ENCODE peak calls at places on chromosomes 13 and 19, in five cellular contexts. J is OCI-LY7, N is psoas muscle, W is ovary, G is left lung. K is an unnamed sample. For H3K4me1, the result is how much of the 10 kb centered on the place peaks cover.

GRCh38 chr13:49641810-49642291 is 13.5 kb downstream of the ARL11 start:
- DNase-seq in J (no peak), N (peak), G (peak), W (no peak), K (peak)

GRCh38 chr19:19366691-19367396 is 38.6 kb upstream of the GATAD2A start:
- DNase-seq in J (peak), N (peak), G (peak), W (no peak), K (peak)

GRCh38 chr19:16386619-16387240 is 62.1 kb downstream of the KLF2 start:
- DNase-seq in N (no peak), J (peak), G (peak), W (peak), K (no peak)

GRCh38 chr13:29934531-29935308 is 84.3 kb upstream of the UBL3 start:
- DNase-seq in G (no peak), N (no peak), J (no peak), W (no peak), K (no peak)

GRCh38 chr13:23411706-23412105 is 21.8 kb downstream of the SACS start:
- DNase-seq in W (no peak), N (no peak), J (no peak), G (no peak), K (no peak)

GRCh38 chr13:99442273-99442895 is 58.9 kb upstream of the TM9SF2 start:
- DNase-seq in N (no peak), G (no peak), W (no peak), J (peak), K (no peak)

GRCh38 chr19:34841780-34842179 is 68.8 kb upstream of the ZNF599 start:
- DNase-seq in W (no peak), N (no peak), G (no peak), J (no peak), K (no peak)

GRCh38 chr13:32726374-32727037 is 140.3 kb downstream of the PDS5B start:
- DNase-seq in W (no peak), N (no peak), G (no peak), J (no peak), K (no peak)

GRCh38 chr13:33561627-33562026 is 256.3 kb upstream of the RFC3 start:
- DNase-seq in J (no peak), N (no peak), G (no peak), W (no peak), K (peak)

GRCh38 chr13:20188649-20189553 is 3.8 kb downstream of the GJB2 start:
- DNase-seq in G (peak), J (peak), N (no peak), W (no peak), K (no peak)

GRCh38 chr13:31199849-31200635 is at the start of gene B3GLCT:
- DNase-seq in W (peak), N (peak), J (peak), G (peak), K (peak)

GRCh38 chr13:36666482-36667264 is 7.1 kb upstream of the SERTM1 start:
- DNase-seq in J (no peak), G (no peak), N (no peak), W (no peak), K (no peak)

GRCh38 chr19:10286803-10287737 is at the start of gene ICAM4:
- DNase-seq in W (peak), G (peak), J (peak), N (peak), K (no peak)

GRCh38 chr19:19057720-19058119 is 6.1 kb upstream of the SLC25A42 start:
- DNase-seq in W (no peak), G (no peak), J (no peak), N (no peak), K (no peak)

GRCh38 chr19:15218501-15218900 is 13.7 kb downstream of the EPHX3 start:
- DNase-seq in J (no peak), W (no peak), N (no peak), G (no peak), K (no peak)

GRCh38 chr19:15225797-15226196 is 6.5 kb downstream of the EPHX3 start:
- DNase-seq in N (no peak), W (no peak), J (no peak), G (no peak), K (no peak)

GRCh38 chr19:15227261-15227660 is 5.0 kb downstream of the EPHX3 start:
- DNase-seq in N (no peak), G (no peak), J (no peak), W (no peak), K (no peak)

GRCh38 chr19:15223649-15224371 is 8.4 kb downstream of the EPHX3 start:
- DNase-seq in G (no peak), W (no peak), J (no peak), N (peak), K (no peak)

DNA sequence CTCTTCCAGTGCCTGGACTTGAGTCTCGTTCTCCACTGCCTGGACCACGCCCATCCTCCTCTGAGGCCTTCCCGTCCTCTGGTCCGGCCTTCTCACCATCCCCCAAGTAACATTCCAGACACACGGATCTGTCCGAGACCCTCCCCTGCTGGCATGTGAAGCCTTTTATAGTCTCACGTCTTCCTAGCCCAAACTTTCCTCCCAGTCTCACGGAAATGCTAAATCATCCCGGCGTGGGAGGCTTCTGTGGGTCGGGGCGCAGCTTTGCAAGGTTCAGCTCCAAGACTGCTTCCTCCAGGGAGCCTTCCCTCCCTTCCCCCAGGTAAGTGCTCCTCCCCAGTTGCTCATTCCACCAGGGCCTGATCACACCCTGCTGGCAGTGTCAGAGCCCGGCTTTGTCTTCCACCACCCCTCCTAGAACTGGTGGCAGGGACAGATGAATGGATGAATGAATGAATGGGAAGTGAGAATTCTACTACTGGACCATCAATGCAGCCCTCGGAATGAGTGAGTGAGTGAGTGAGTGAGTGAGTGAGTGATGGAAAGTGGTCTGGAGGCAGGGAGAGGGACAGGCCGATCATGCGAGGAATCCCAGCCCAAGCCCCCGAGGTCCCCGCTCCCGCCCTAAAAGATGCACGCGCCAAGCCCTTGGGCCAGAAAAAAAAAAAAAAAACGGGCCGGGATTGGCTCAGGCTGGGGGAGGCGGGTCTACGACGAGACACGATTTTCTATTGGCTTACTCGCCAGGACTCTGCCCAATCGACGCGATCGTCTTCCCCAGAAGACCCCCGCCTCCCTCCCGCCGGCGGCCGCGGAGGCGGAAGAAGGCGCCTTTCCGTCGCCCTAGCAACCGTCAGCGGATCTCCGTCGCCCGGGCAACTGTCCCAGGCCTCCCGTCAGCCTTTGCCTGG is 9.3 kb downstream of the EPHX3 start:
- DNase-seq in G (peak), J (peak), N (peak), W (peak), K (peak)
- H3K27ac ChIP-seq in G (peak), J (no peak), N (peak), W (no peak), K (no peak)

GRCh38 chr19:48807590-48808308 is 3.1 kb downstream of the BCAT2 start:
- DNase-seq in W (peak), J (no peak), G (no peak), N (no peak), K (no peak)

GRCh38 chr19:48813123-48813911 is 2.5 kb upstream of the BCAT2 start:
- DNase-seq in G (no peak), W (peak), N (no peak), J (no peak), K (no peak)

GRCh38 chr19:48806818-48807589 is 3.8 kb downstream of the BCAT2 start:
- DNase-seq in G (no peak), W (peak), J (peak), N (no peak), K (no peak)

GRCh38 chr19:48812094-48812929 is 1.5 kb upstream of the BCAT2 start:
- DNase-seq in G (peak), J (peak), W (peak), N (peak), K (peak)

DNA sequence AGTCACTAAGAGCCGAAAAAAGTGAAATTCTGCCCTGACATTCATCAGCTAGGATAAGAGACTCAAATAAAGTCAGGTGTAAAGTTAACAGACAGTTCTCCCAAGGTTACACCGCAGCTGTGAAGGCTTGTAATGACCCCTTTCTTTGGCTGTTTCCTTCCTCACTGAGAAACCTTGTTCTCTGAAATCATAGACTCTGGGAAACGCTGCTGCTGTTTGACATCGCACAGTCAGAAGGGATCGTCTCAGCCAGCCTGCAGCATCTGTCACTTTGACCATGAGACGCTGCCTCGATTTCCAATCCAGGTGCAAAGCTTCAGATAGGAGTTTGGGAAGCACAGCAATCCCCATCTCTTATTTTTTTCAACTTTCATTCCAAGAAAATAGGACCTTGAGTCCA is 678 bp downstream of the BCAT2 start:
- DNase-seq in J (peak), G (no peak), W (no peak), N (no peak), K (no peak)
- H3K4me1 ChIP-seq in J (under half), G (under half), W (under half), N (under half), K (under half)

GRCh38 chr19:50226536-50226935 is 23.1 kb downstream of the MYH14 start:
- DNase-seq in G (no peak), J (no peak), N (no peak), W (no peak), K (no peak)

GRCh38 chr19:50222691-50223438 is 19.4 kb downstream of the MYH14 start:
- DNase-seq in J (no peak), N (no peak), G (no peak), W (no peak), K (no peak)

GRCh38 chr19:50221087-50221486 is 17.7 kb downstream of the MYH14 start:
- DNase-seq in N (no peak), W (no peak), G (no peak), J (no peak), K (no peak)

GRCh38 chr19:50223439-50223716 is 20.0 kb downstream of the MYH14 start:
- DNase-seq in G (no peak), J (no peak), W (no peak), N (no peak), K (no peak)

GRCh38 chr19:50224986-50225747 is 21.7 kb downstream of the MYH14 start:
- DNase-seq in N (peak), G (no peak), J (no peak), W (no peak), K (no peak)
- TF ChIP-seq CTCF in N (peak), G (no peak), J (no peak), W (no peak), K (no peak)

GRCh38 chr19:12400618-12401502 is at the start of gene ZNF799:
- DNase-seq in J (peak), N (peak), G (peak), W (peak), K (peak)
- H3K27ac ChIP-seq in J (peak), N (peak), G (peak), W (peak), K (no peak)

DNA sequence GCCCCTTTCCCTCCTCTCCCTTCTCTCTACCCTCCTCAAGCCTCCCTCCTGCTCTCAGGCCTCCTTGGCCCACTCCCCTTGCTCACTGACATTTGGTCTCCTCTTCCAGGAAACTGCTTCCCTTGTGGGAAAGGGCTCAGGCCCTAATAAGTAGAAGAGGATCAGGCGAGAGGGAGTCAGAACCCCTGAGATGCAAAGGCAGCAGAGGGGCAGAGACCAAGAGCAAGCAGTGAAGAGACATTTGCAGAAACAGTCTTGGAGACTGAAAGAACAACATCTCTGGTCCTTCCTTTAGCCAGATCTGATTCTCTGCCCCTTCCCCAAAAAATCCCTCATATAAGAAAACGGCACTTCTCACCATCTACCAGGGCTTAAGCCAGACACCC is 1.9 kb upstream of the PLEKHG2 start:
- DNase-seq in W (no peak), J (no peak), N (no peak), G (no peak), K (no peak)
- H3K4me1 ChIP-seq in W (under half), J (under half), N (under half), G (under half), K (under half)

GRCh38 chr13:43157796-43158195 is 134.4 kb downstream of the DNAJC15 start:
- DNase-seq in G (no peak), N (no peak), J (no peak), W (no peak), K (no peak)

GRCh38 chr13:43154839-43155238 is 131.5 kb downstream of the DNAJC15 start:
- DNase-seq in G (no peak), J (no peak), W (no peak), N (no peak), K (no peak)

GRCh38 chr13:43156916-43157315 is 133.5 kb downstream of the DNAJC15 start:
- DNase-seq in N (no peak), G (no peak), W (no peak), J (no peak), K (no peak)

GRCh38 chr13:43154083-43154739 is 130.8 kb downstream of the DNAJC15 start:
- DNase-seq in J (no peak), N (no peak), G (no peak), W (no peak), K (no peak)

DNA sequence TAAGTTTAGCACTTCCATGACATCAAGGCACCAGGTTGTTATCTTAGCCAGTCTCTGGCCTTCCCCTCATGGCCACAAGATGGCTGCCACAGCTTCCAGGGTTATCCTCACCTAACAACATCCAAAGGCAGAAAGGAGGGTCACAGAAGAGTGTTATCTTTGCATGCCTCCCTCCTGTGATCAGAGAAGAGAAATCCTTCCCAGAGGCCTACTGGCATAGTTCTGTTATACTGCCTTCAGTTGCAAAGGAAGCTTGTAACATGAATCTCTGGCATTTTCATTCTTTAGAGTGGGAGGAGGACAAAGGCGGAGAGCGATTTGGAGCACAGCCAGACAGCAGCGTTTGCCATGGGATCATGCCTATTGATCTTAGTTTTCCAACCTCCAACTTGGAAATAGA is 135.6 kb downstream of the DNAJC15 start:
- DNase-seq in N (no peak), W (no peak), G (no peak), J (no peak), K (peak)
- TF ChIP-seq CTCF in N (no peak), W (no peak), G (no peak), J (no peak), K (peak)

GRCh38 chr13:114096811-114097503 is 35.5 kb downstream of the RASA3 start:
- DNase-seq in G (peak), J (no peak), N (no peak), W (peak), K (peak)
- H3K27ac ChIP-seq in G (no peak), J (no peak), N (no peak), W (no peak), K (no peak)

GRCh38 chr19:46202872-46203860 is 26.4 kb upstream of the IGFL1 start:
- DNase-seq in J (no peak), G (no peak), W (no peak), N (no peak), K (peak)

GRCh38 chr19:46204008-46204407 is 25.5 kb upstream of the IGFL1 start:
- DNase-seq in G (no peak), N (no peak), W (no peak), J (no peak), K (no peak)

GRCh38 chr19:46202426-46202825 is 27.1 kb upstream of the IGFL1 start:
- DNase-seq in J (no peak), N (no peak), W (no peak), G (no peak), K (no peak)

GRCh38 chr19:46198756-46199155 is 30.8 kb upstream of the IGFL1 start:
- DNase-seq in G (no peak), W (no peak), N (no peak), J (no peak), K (peak)

GRCh38 chr19:46201413-46202310 is 27.9 kb upstream of the IGFL1 start:
- DNase-seq in G (no peak), J (no peak), W (no peak), N (peak), K (no peak)
- H3K4me1 ChIP-seq in G (under half), J (under half), W (under half), N (under half), K (under half)

DNA sequence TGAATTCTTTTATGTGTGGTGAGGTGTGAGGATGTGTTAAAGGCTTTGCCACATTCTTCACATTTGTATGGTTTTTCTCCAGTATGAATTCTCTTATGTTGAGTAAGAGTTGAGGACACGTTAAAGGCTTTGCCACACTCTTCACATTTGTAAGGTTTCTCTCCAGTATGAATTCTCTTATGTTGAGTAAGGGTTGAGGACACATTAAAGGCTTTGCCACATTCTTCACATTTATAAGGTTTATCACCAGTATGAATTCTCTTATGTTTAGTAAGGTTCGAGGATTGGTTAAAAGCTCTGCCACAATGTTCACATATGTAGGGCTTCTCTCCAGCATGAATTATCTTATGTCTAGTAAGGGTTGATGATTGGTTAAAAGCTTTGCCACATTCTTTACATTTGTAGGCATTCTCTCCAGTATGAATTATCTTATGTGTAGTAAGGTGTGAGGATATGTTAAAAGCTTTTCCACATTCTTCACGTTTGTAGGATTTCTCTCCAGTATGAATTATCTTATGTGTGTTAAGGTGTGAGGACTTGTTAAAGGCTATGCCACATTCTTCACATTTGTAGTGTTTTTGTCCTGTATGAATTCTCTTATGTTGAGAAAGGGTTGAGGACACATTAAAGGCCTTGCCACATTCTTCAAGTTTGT is 27.1 kb downstream of the ZNF724 start:
- DNase-seq in J (peak), G (no peak), W (no peak), N (no peak), K (no peak)
- TF ChIP-seq CTCF in J (no peak), G (no peak), W (no peak), N (no peak), K (no peak)

K was measured in foreskin keratinocyte.